ENCODE peak calls at places on chromosomes 4 and X, in four cellular contexts. M is trophoblast cell, P is astrocyte, Y is H9. K is an unnamed sample.

GRCh38 chr4:5715357-5715756 is 4.4 kb downstream of the EVC start:
- DNase-seq in M (no peak), P (no peak), Y (no peak), K (no peak)

GRCh38 chr4:6641164-6641970 is 882 bp downstream of the MRFAP1 start:
- DNase-seq in M (no peak), P (peak; percentile 51), Y (no peak), K (no peak)

GRCh38 chr4:29588615-29589014 is 1131.6 kb upstream of the PCDH7 start:
- DNase-seq in M (no peak), P (no peak), Y (no peak), K (no peak)

GRCh38 chr4:10706236-10706635 is 21.7 kb upstream of the CLNK start:
- DNase-seq in M (no peak), P (peak; percentile 26), Y (no peak), K (no peak)

GRCh38 chr4:88216395-88216794 is 58.0 kb upstream of the ABCG2 start:
- DNase-seq in M (peak; percentile 41), P (no peak), Y (no peak), K (no peak)

GRCh38 chrX:40158036-40158706 is 60.4 kb upstream of the BCOR start:
- DNase-seq in M (no peak), P (no peak), Y (peak; percentile 68), K (no peak)

GRCh38 chr4:109441858-109442480 is 8.4 kb downstream of the SEC24B start:
- DNase-seq in M (no peak), P (peak; percentile 42), Y (no peak), K (no peak)

GRCh38 chr4:121952290-121952689 is 430 bp upstream of the TRPC3 start:
- DNase-seq in M (no peak), P (no peak), Y (no peak), K (no peak)

GRCh38 chr4:101888472-101888871 is 97.9 kb downstream of the BANK1 start:
- DNase-seq in M (no peak), P (no peak), Y (no peak), K (no peak)

GRCh38 chrX:109863811-109864210 is 130.8 kb upstream of the ACSL4 start:
- DNase-seq in M (no peak), P (no peak), Y (no peak), K (no peak)

GRCh38 chrX:19889582-19890342 is 2.4 kb upstream of the SH3KBP1 start:
- DNase-seq in M (peak; percentile 76), P (peak; percentile 66), Y (no peak), K (no peak)

GRCh38 chrX:45447995-45448394 is 247.3 kb upstream of the DIPK2B start:
- DNase-seq in M (no peak), P (no peak), Y (no peak), K (no peak)

DNA sequence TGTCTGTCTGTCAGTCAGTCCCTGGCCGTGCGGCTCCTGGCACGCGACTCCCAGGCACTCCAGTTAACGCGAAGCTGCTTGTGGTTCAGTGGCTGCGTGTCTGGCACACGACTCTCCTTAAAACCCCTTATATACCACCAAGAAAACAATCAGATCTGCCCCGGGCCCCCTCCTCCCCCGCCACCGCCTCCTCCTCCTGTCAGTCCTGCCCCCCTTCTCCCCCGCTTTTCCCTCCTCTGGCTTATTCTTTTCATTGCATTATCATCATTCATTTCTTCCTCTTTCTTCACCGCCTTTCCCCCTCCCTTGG is at the start of gene NEUROG2:
- DNase-seq in M (no peak), P (no peak), Y (no peak), K (no peak)
- H3K9ac ChIP-seq in M (no peak within 1 kb of the TSS), P (no peak within 1 kb of the TSS), Y (no peak within 1 kb of the TSS), K (no peak within 1 kb of the TSS)

DNA sequence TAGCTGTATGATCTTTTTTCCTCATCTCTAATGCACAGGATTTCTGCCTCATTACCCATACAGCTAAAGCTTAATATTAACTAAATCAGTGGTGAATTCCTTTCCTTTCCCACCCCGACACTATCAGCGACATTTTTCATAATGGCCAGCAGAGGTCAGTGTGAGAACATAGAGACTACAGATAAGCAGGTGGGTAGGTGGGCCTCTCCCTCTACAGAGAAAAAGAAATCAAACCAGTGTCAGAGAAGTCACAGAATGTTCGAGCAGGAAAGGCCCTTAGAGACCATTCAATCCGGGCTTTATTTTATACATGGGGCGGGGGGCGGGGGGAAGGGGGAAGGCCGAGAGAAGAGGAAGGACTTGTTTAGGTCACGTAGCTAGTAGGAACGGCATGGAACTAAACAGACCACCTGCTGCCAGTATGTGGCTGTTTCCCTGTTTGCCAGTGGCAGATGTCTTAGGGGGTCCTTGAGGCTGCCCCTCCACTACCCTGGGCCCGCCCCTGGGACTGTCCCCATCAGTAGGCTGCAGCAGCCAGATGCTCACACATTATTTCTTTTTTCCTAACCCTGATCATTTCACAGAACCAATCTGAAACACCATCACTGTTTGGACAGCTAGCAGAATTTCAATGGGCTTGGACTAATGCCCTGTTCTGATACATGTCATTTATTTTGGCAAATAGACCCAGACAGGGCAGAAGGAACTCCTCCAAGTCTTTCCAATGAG is 133.3 kb downstream of the ATG4A start:
- DNase-seq in M (no peak), P (peak; percentile 47), Y (peak; percentile 52), K (no peak)
- H3K4me2 ChIP-seq in M (no peak overlapping the region), P (no peak overlapping the region), Y (no peak overlapping the region), K (peak overlapping the region; percentile 33)

DNA sequence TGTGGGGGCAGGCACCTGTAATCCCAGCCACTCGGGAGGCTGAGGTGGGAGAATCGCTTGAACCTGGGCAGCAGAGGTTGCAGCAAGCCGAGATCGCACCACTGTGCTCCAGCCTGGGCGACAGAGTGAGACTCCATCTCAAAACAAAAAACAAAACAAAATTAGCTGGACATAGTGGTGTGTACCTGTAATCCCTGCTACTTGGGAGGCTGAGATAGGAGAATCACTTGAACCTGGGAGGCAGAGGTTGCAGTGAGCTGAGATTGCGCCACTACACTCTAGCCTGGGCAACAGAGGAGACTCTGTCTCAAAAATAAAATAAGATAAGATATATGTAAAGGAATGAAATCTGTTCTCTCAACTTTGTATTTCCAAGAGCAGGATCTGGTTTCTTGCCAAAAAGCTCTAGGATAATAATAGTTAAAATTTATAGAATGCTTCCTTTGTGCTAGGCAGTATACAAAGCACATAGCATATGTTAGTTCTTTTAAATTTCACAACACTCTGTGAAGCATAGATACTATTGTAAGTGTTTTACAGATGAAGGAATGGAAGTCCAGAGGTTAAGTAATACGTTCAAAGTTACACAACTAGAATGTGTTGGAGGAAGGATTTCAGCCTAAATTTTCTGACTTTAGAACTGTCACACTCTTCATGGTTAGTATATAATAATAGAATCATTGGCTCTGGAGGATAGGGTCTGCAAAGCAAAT is 10.2 kb downstream of the MRPL1 start:
- DNase-seq in M (no peak), P (no peak), Y (no peak), K (no peak)
- H3K79me2 ChIP-seq in M (no peaks in the 10 kb centered on the region), P (peaks cover 43% of the 10 kb centered on the region), Y (no peaks in the 10 kb centered on the region), K (peaks cover 51% of the 10 kb centered on the region)

DNA sequence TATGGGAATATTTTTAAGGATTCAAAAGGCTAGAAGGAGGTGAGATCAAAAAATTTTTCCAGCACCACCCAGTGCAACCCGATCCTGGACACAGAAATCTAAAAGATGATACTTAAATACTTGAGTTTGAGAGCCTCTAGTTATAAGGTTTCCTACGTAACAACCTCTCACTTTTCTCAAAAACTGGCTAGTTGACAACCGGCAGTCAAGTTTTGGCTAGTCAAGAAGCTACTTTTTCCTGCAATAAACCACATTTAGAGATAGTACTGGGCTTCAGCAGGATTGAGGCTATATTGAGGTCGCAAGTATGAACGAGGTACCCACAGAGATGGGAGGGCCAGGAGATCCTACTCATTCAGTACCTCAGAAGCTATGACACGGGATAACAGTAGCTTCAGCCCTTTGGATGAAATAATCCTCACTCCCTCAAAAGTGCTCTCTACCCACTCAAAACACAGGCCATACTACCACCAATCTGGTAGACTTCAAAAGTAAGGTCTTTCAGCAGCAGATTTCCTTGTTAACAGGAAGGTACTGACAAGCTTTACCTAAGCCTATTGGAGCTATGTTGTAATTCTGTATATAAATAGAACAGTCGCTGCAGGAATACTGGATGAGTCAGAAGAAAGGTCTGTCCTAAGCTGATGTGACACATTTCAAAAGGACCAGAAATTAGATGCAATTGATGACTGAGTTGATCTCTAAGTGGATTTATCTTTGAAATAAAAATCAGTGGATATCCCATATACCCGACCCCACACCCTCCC is 1.5 kb upstream of the TSPAN5 start:
- DNase-seq in M (no peak), P (peak; percentile 68), Y (no peak), K (no peak)
- H3K9ac ChIP-seq in M (no peak overlapping the region), P (peak overlapping the region; percentile 96), Y (no peak overlapping the region), K (peak overlapping the region; percentile 74)

GRCh38 chrX:30883141-30883540 is 5.9 kb downstream of the TAB3 start:
- DNase-seq in M (no peak), P (no peak), Y (no peak), K (no peak)

GRCh38 chrX:30881797-30882196 is 7.3 kb downstream of the TAB3 start:
- DNase-seq in M (no peak), P (no peak), Y (no peak), K (no peak)

GRCh38 chrX:30881390-30881789 is 7.7 kb downstream of the TAB3 start:
- DNase-seq in M (no peak), P (no peak), Y (no peak), K (no peak)

GRCh38 chrX:30876367-30876766 is 12.7 kb downstream of the TAB3 start:
- DNase-seq in M (peak; percentile 31), P (no peak), Y (no peak), K (no peak)

DNA sequence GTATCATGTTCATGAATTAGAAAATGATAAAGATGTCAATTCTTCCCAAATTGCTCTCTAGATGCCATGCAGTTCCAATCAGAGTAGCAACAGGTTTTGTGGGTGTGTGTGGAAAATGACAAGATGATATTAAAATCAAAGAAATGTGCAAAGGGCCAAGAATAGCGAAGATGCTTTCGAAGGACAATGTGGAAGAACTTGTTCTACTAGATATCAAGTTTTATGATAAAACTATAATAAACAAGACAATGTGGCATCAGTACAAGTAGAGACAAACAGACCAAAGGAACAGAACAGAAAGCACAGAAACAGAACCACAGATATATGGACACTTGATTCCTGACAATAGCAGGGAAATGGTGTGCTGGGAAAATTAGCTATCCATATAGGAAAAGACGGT is 9.0 kb downstream of the TAB3 start:
- DNase-seq in M (peak; percentile 3), P (no peak), Y (no peak), K (no peak)
- H3K4me2 ChIP-seq in M (no peak overlapping the region), P (no peak overlapping the region), Y (no peak overlapping the region), K (no peak overlapping the region)

DNA sequence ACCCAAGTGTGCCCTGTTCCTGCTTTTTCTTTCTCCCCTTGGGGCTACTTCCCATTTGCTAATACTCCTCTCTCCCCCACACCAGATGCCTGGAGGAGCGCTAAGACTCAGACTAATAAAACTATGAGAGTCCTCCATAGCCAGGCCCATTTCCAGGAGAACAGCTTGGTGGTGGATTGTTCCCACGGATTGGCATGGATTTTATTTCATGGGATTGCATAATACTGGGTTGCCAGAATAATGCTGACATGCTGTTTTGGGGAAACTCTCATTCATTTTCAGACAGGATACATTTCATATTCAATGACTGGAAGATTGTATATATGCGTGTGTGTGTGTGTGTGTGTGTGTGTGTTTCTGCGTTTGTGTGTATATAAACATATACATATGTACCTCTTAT is 447.5 kb upstream of the PITX2 start:
- DNase-seq in M (no peak), P (no peak), Y (no peak), K (no peak)
- H3K79me2 ChIP-seq in M (no peaks in the 10 kb centered on the region), P (no peaks in the 10 kb centered on the region), Y (no peaks in the 10 kb centered on the region), K (no peaks in the 10 kb centered on the region)

GRCh38 chr4:185488650-185489049 is 17.1 kb upstream of the CCDC110 start:
- DNase-seq in M (no peak), P (no peak), Y (no peak), K (no peak)
- H3K9ac ChIP-seq in M (no peak overlapping the region), P (no peak overlapping the region), Y (no peak overlapping the region), K (no peak overlapping the region)